ENCODE peak calls at places on chromosomes 5 and 9, in five cellular contexts. One of them, this sample, is unnamed.

GRCh38 chr5:66585291-66585690 is 10.9 kb upstream of the MAST4 start:
- DNase-seq in body of pancreas: no peak
- DNase-seq in heart left ventricle: no peak
- DNase-seq in A549: no peak
- DNase-seq in GM12891: no peak
- DNase-seq in this sample: no peak

GRCh38 chr9:126564716-126565115 is 49.0 kb upstream of the LMX1B start:
- DNase-seq in heart left ventricle: no peak
- DNase-seq in body of pancreas: no peak
- DNase-seq in GM12891: no peak
- DNase-seq in A549: no peak
- DNase-seq in this sample: no peak

GRCh38 chr5:28301676-28302075 is 1263.3 kb upstream of the CDH9 start:
- DNase-seq in GM12891: no peak
- DNase-seq in body of pancreas: no peak
- DNase-seq in A549: no peak
- DNase-seq in heart left ventricle: no peak
- DNase-seq in this sample: no peak

GRCh38 chr5:77844408-77845272 is 68.5 kb upstream of the TBCA start:
- DNase-seq in heart left ventricle: no peak
- DNase-seq in GM12891: no peak
- DNase-seq in A549: no peak
- DNase-seq in body of pancreas: no peak
- DNase-seq in this sample: no peak

GRCh38 chr5:136190904-136191303 is 2.1 kb downstream of the SMIM32 start:
- DNase-seq in heart left ventricle: no peak
- DNase-seq in body of pancreas: no peak
- DNase-seq in A549: no peak
- DNase-seq in GM12891: no peak
- DNase-seq in this sample: no peak

GRCh38 chr5:66224273-66224672 is 80.2 kb downstream of the SREK1 start:
- DNase-seq in GM12891: no peak
- DNase-seq in body of pancreas: no peak
- DNase-seq in heart left ventricle: no peak
- DNase-seq in A549: no peak
- DNase-seq in this sample: no peak

GRCh38 chr9:92292338-92293074 is 991 bp downstream of the IARS1 start:
- DNase-seq in body of pancreas: no peak
- DNase-seq in A549: peak; percentile 7
- DNase-seq in GM12891: no peak
- DNase-seq in heart left ventricle: no peak
- DNase-seq in this sample: no peak

GRCh38 chr9:136423432-136424146 is 13.1 kb downstream of the PMPCA start:
- DNase-seq in heart left ventricle: no peak
- DNase-seq in A549: no peak
- DNase-seq in GM12891: no peak
- DNase-seq in body of pancreas: no peak
- DNase-seq in this sample: no peak

GRCh38 chr5:116529615-116530014 is 45.0 kb downstream of the SEMA6A start:
- DNase-seq in body of pancreas: no peak
- DNase-seq in GM12891: no peak
- DNase-seq in A549: no peak
- DNase-seq in heart left ventricle: no peak
- DNase-seq in this sample: no peak

GRCh38 chr9:89892053-89892419 is 287.2 kb downstream of the GADD45G start:
- DNase-seq in GM12891: no peak
- DNase-seq in body of pancreas: no peak
- DNase-seq in A549: no peak
- DNase-seq in heart left ventricle: no peak
- DNase-seq in this sample: no peak

GRCh38 chr9:37410969-37411785 is 11.3 kb upstream of the GRHPR start:
- DNase-seq in body of pancreas: no peak
- DNase-seq in heart left ventricle: no peak
- DNase-seq in GM12891: no peak
- DNase-seq in A549: no peak
- DNase-seq in this sample: no peak

GRCh38 chr5:154038241-154038603 is 488 bp downstream of the FAM114A2 start:
- DNase-seq in heart left ventricle: no peak
- DNase-seq in body of pancreas: peak; percentile 21
- DNase-seq in GM12891: peak; percentile 32
- DNase-seq in A549: peak; percentile 38
- DNase-seq in this sample: peak; percentile 5

GRCh38 chr5:139414601-139415121 is 10.8 kb upstream of the SPATA24 start:
- DNase-seq in GM12891: no peak
- DNase-seq in A549: no peak
- DNase-seq in heart left ventricle: peak; percentile 45
- DNase-seq in body of pancreas: no peak
- DNase-seq in this sample: no peak

GRCh38 chr5:39360483-39361071 is 3.7 kb downstream of the C9 start:
- DNase-seq in A549: no peak
- DNase-seq in heart left ventricle: no peak
- DNase-seq in GM12891: no peak
- DNase-seq in body of pancreas: no peak
- DNase-seq in this sample: no peak

GRCh38 chr5:2995035-2995434 is 243.6 kb upstream of the IRX2 start:
- DNase-seq in body of pancreas: no peak
- DNase-seq in heart left ventricle: no peak
- DNase-seq in A549: no peak
- DNase-seq in GM12891: no peak
- DNase-seq in this sample: no peak
- TF ChIP-seq POLR2A in body of pancreas: no peak
- TF ChIP-seq POLR2A in heart left ventricle: no peak
- TF ChIP-seq POLR2A in A549: no peak
- TF ChIP-seq POLR2A in GM12891: no peak
- TF ChIP-seq POLR2A in this sample: no peak

DNA sequence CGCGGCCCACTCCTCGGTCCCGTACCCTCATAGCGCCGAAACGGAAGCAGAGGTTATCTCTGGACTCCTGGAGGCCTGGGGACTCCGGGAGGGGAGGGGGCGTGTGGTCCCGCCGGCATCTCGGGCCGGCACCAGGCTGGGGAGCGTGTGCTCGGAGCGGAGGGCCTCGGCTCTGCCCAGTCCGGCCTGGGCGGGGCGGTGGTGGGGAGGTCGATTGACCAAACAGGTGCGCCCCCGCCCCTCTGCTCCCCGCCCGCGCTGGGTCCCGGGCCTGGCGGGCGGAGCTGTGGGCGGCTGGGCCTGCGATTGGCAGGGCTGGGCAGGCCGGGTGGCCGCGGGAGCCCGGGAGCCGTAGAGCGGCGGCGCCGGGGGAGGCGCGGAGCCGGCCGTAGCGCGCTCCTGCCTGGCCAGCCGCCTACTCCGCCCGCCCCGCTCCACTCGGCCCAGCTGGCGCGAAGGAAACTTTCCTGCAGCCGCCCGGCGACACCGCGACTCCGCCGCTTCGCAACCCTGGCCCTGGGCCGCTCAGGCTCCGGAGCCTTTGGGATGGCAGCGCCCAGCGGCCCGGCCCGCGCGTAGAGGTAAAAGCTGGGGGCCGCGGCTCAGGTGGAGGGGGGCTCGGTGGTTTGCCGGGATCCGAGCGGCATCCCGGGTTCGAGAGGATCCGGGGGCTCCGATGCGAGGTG is 52.1 kb upstream of the DAB2IP start:
- DNase-seq in body of pancreas: peak; percentile 92
- DNase-seq in heart left ventricle: peak; percentile 88
- DNase-seq in A549: peak; percentile 84
- DNase-seq in GM12891: peak; percentile 47
- DNase-seq in this sample: no peak
- TF ChIP-seq POLR2A in body of pancreas: peak; percentile 81
- TF ChIP-seq POLR2A in heart left ventricle: peak; percentile 2
- TF ChIP-seq POLR2A in A549: peak; percentile 45
- TF ChIP-seq POLR2A in GM12891: no peak
- TF ChIP-seq POLR2A in this sample: no peak

DNA sequence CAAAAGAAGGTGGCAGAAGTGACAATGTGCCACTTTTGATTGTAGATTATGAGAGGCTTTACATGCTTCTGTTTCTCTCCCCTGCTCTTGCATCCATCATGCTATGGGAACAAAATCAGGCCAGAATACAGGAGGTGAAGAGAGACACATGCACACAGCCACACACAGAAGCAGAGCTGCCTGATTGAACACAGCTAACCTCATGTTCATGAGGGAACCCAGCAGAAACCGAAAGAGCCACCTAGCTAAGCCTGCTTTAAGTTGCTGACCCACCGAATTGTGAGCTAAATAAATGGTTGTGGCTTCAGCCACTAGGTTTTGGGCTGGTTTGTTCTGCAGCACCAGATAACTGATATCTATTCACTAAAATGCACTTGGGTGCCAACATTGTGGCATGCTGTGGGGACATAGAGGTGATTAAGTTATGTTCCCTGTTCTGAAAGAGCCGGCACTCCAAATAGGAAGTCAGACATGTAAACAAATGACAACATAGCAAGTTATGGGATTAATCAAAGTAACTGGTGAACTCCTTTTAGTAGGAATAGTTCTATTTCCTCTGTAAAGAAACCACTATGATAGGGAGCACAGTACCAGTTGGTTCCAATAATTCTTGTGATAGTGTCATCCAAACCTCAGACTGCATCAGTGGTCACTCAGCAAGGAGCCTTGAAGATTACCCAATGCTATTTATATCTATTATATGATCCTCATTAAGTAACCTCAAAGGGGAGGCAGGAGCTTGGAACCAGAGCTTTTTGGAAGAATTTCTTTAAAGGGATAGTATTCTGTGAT is 93.7 kb upstream of the TNC start:
- DNase-seq in heart left ventricle: no peak
- DNase-seq in body of pancreas: no peak
- DNase-seq in GM12891: no peak
- DNase-seq in A549: no peak
- DNase-seq in this sample: no peak
- TF ChIP-seq POLR2A in heart left ventricle: no peak
- TF ChIP-seq POLR2A in body of pancreas: no peak
- TF ChIP-seq POLR2A in GM12891: peak; percentile 43
- TF ChIP-seq POLR2A in A549: no peak
- TF ChIP-seq POLR2A in this sample: no peak

GRCh38 chr9:127796899-127797370 is 5.7 kb upstream of the FPGS start:
- DNase-seq in body of pancreas: no peak
- DNase-seq in heart left ventricle: no peak
- DNase-seq in A549: no peak
- DNase-seq in GM12891: no peak
- DNase-seq in this sample: no peak
- TF ChIP-seq POLR2A in body of pancreas: no peak
- TF ChIP-seq POLR2A in heart left ventricle: no peak
- TF ChIP-seq POLR2A in A549: no peak
- TF ChIP-seq POLR2A in GM12891: no peak
- TF ChIP-seq POLR2A in this sample: no peak

DNA sequence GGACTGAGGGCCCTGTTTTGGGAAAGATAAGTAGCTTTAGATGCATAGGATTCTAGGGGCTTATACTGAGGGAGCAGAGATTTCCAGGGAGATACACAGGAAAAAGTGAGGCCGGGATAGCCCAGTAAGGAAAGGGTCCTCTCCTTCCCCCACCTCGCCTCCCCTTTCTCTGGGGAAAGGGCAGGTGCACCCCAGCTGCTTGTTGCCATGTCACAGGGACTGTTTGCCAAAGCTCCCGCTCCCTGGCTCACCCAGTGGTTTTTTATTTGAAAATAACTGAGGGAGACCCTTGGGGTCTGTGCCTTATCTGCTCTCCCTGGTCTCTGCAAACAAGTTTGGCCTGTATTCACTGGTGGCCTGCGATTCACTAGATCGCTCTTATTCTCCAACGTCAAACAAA is 51.2 kb downstream of the RGS3 start:
- DNase-seq in A549: no peak
- DNase-seq in heart left ventricle: no peak
- DNase-seq in GM12891: no peak
- DNase-seq in body of pancreas: peak; percentile 35
- DNase-seq in this sample: no peak
- TF ChIP-seq POLR2A in A549: no peak
- TF ChIP-seq POLR2A in heart left ventricle: no peak
- TF ChIP-seq POLR2A in GM12891: no peak
- TF ChIP-seq POLR2A in body of pancreas: no peak
- TF ChIP-seq POLR2A in this sample: no peak

DNA sequence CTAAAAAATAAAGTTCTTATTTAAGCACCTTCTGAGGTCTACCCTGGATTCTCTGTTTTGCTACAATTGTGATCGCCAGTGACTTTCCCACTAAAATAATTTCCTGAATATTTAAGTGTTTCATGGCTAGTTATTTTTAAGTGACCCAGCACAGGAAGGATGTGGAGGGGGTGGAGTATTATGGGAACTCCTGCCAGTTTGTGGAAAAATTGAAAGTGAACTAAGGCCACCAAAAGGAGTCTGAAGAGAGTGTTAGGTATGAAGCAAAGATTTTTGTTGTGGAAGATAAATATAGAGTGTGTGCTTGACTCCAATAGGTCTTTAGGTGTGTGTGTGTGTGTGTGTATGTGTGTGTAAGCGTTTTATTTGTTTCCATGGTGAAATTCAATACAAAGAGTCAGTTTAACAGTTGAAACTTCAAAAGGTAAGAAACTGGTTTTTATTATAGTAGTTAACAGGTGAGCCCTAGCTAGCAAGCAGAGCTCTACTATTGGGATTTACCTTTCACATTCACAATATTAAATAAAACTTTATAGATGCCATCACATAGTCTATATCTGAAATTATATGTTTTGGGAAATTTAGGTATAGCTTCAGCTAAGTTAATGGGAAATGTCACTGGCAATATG is 25.6 kb downstream of the RASGRF2 start:
- DNase-seq in body of pancreas: no peak
- DNase-seq in GM12891: no peak
- DNase-seq in A549: no peak
- DNase-seq in heart left ventricle: no peak
- DNase-seq in this sample: no peak
- TF ChIP-seq POLR2A in body of pancreas: no peak
- TF ChIP-seq POLR2A in GM12891: no peak
- TF ChIP-seq POLR2A in A549: no peak
- TF ChIP-seq POLR2A in heart left ventricle: no peak
- TF ChIP-seq POLR2A in this sample: no peak

GRCh38 chr5:83942155-83942554 is 221.5 kb upstream of the HAPLN1 start:
- DNase-seq in GM12891: no peak
- DNase-seq in A549: no peak
- DNase-seq in body of pancreas: no peak
- DNase-seq in heart left ventricle: no peak
- DNase-seq in this sample: no peak
- TF ChIP-seq POLR2A in GM12891: no peak
- TF ChIP-seq POLR2A in A549: no peak
- TF ChIP-seq POLR2A in body of pancreas: no peak
- TF ChIP-seq POLR2A in heart left ventricle: no peak
- TF ChIP-seq POLR2A in this sample: no peak

This sample was measured in H54.